ENCODE peak calls at places on chromosomes 11 and 22, in six cellular contexts. One of them, this sample, is unnamed.

GRCh38 chr11:68021167-68021787 is 9.2 kb upstream of the NDUFS8 start:
- DNase-seq in bronchial epithelial cell: no peak
- DNase-seq in globus pallidus: no peak
- DNase-seq in neural crest cell: no peak
- DNase-seq in hippocampal formation: no peak
- DNase-seq in iPS-NIHi11: peak; percentile 80
- DNase-seq in this sample: no peak

GRCh38 chr11:94183886-94184264 is 55.2 kb downstream of the PANX1 start:
- DNase-seq in bronchial epithelial cell: peak; percentile 66
- DNase-seq in globus pallidus: peak; percentile 15
- DNase-seq in neural crest cell: peak; percentile 69
- DNase-seq in hippocampal formation: no peak
- DNase-seq in iPS-NIHi11: peak; percentile 92
- DNase-seq in this sample: peak; percentile 55

GRCh38 chr22:37334859-37335818 is 52.8 kb downstream of the CYTH4 start:
- DNase-seq in bronchial epithelial cell: peak; percentile 8
- DNase-seq in globus pallidus: no peak
- DNase-seq in neural crest cell: no peak
- DNase-seq in hippocampal formation: no peak
- DNase-seq in iPS-NIHi11: peak; percentile 73
- DNase-seq in this sample: no peak

GRCh38 chr11:78853521-78853920 is 278.9 kb upstream of the NARS2 start:
- DNase-seq in bronchial epithelial cell: no peak
- DNase-seq in globus pallidus: no peak
- DNase-seq in neural crest cell: no peak
- DNase-seq in hippocampal formation: no peak
- DNase-seq in iPS-NIHi11: no peak
- DNase-seq in this sample: no peak

GRCh38 chr11:58647141-58647699 is 24.8 kb downstream of the CNTF start:
- DNase-seq in bronchial epithelial cell: no peak
- DNase-seq in globus pallidus: no peak
- DNase-seq in neural crest cell: no peak
- DNase-seq in hippocampal formation: no peak
- DNase-seq in iPS-NIHi11: no peak
- DNase-seq in this sample: no peak

GRCh38 chr11:2661173-2662023 is 38.4 kb downstream of the KCNQ1OT1 start:
- DNase-seq in bronchial epithelial cell: no peak
- DNase-seq in globus pallidus: no peak
- DNase-seq in neural crest cell: no peak
- DNase-seq in hippocampal formation: no peak
- DNase-seq in iPS-NIHi11: no peak
- DNase-seq in this sample: no peak

GRCh38 chr11:34425360-34425759 is 13.4 kb upstream of the CAT start:
- DNase-seq in bronchial epithelial cell: no peak
- DNase-seq in globus pallidus: no peak
- DNase-seq in neural crest cell: no peak
- DNase-seq in hippocampal formation: no peak
- DNase-seq in iPS-NIHi11: no peak
- DNase-seq in this sample: no peak

GRCh38 chr22:35376728-35377472 is 4.0 kb upstream of the HMOX1 start:
- DNase-seq in bronchial epithelial cell: peak; percentile 93
- DNase-seq in globus pallidus: peak; percentile 88
- DNase-seq in neural crest cell: peak; percentile 80
- DNase-seq in hippocampal formation: peak; percentile 78
- DNase-seq in iPS-NIHi11: peak; percentile 89
- DNase-seq in this sample: peak; percentile 84

GRCh38 chr22:48496226-48496845 is 1331.3 kb downstream of the BRD1 start:
- DNase-seq in bronchial epithelial cell: no peak
- DNase-seq in globus pallidus: no peak
- DNase-seq in neural crest cell: no peak
- DNase-seq in hippocampal formation: no peak
- DNase-seq in iPS-NIHi11: no peak
- DNase-seq in this sample: no peak

GRCh38 chr22:46576556-46577351 is 39.3 kb upstream of the CELSR1 start:
- DNase-seq in bronchial epithelial cell: no peak
- DNase-seq in globus pallidus: no peak
- DNase-seq in neural crest cell: no peak
- DNase-seq in hippocampal formation: no peak
- DNase-seq in iPS-NIHi11: peak; percentile 94
- DNase-seq in this sample: peak; percentile 40

GRCh38 chr11:34305095-34305692 is 52.6 kb downstream of the ABTB2 start:
- DNase-seq in bronchial epithelial cell: no peak
- DNase-seq in globus pallidus: no peak
- DNase-seq in neural crest cell: no peak
- DNase-seq in hippocampal formation: no peak
- DNase-seq in iPS-NIHi11: no peak
- DNase-seq in this sample: no peak

GRCh38 chr11:65489061-65489705 is 9.7 kb upstream of the MALAT1 start:
- DNase-seq in bronchial epithelial cell: no peak
- DNase-seq in globus pallidus: peak; percentile 73
- DNase-seq in neural crest cell: no peak
- DNase-seq in hippocampal formation: peak; percentile 59
- DNase-seq in iPS-NIHi11: no peak
- DNase-seq in this sample: no peak

GRCh38 chr22:22021160-22021750 is 38.7 kb upstream of the TOP3B start:
- DNase-seq in bronchial epithelial cell: peak; percentile 77
- DNase-seq in globus pallidus: no peak
- DNase-seq in neural crest cell: no peak
- DNase-seq in hippocampal formation: no peak
- DNase-seq in iPS-NIHi11: peak; percentile 32
- DNase-seq in this sample: peak; percentile 36

GRCh38 chr11:58727415-58727797 is 4.3 kb downstream of the GLYAT start:
- DNase-seq in bronchial epithelial cell: no peak
- DNase-seq in globus pallidus: no peak
- DNase-seq in neural crest cell: no peak
- DNase-seq in hippocampal formation: no peak
- DNase-seq in iPS-NIHi11: no peak
- DNase-seq in this sample: no peak

GRCh38 chr22:38700271-38700788 is 413 bp downstream of the JOSD1 start:
- DNase-seq in bronchial epithelial cell: no peak
- DNase-seq in globus pallidus: no peak
- DNase-seq in neural crest cell: no peak
- DNase-seq in hippocampal formation: peak; percentile 46
- DNase-seq in iPS-NIHi11: peak; percentile 85
- DNase-seq in this sample: peak; percentile 41

GRCh38 chr11:66745356-66746235 is 16.6 kb upstream of the SPTBN2 start:
- DNase-seq in bronchial epithelial cell: peak; percentile 46
- DNase-seq in globus pallidus: no peak
- DNase-seq in neural crest cell: no peak
- DNase-seq in hippocampal formation: no peak
- DNase-seq in iPS-NIHi11: no peak
- DNase-seq in this sample: peak; percentile 41